ENCODE peak calls at places on chromosome 10, in five cellular contexts. I, S, P, T and A are unnamed samples.

GRCh38 chr10:24428410-24428782 is 219.5 kb downstream of the KIAA1217 start:
- DNase-seq in P (no peak), S (no peak), I (no peak), T (no peak), A (no peak)

GRCh38 chr10:74871595-74872382 is 45.4 kb downstream of the KAT6B start:
- DNase-seq in T (no peak), I (no peak), S (no peak), P (no peak), A (no peak)

GRCh38 chr10:11546581-11546980 is 64.9 kb downstream of the USP6NL start:
- DNase-seq in T (no peak), P (no peak), I (no peak), S (no peak), A (no peak)

GRCh38 chr10:95397747-95398146 is 106.9 kb upstream of the PDLIM1 start:
- DNase-seq in T (no peak), P (no peak), S (no peak), I (no peak), A (no peak)

GRCh38 chr10:97888641-97889262 is 39.1 kb downstream of the GOLGA7B start:
- DNase-seq in P (no peak), I (no peak), T (no peak), S (peak), A (no peak)

GRCh38 chr10:90589825-90590224 is 268.0 kb downstream of the HTR7 start:
- DNase-seq in T (no peak), P (no peak), I (no peak), S (no peak), A (no peak)

GRCh38 chr10:6396652-6397051 is 183.4 kb downstream of the PRKCQ start:
- DNase-seq in S (no peak), T (no peak), I (no peak), P (no peak), A (no peak)

GRCh38 chr10:20040012-20040411 is 223.8 kb downstream of the PLXDC2 start:
- DNase-seq in T (no peak), S (no peak), I (no peak), P (no peak), A (no peak)

GRCh38 chr10:19966751-19967150 is 150.5 kb downstream of the PLXDC2 start:
- DNase-seq in I (no peak), S (no peak), T (no peak), P (no peak), A (no peak)

GRCh38 chr10:117668351-117669008 is 125.9 kb downstream of the EMX2 start:
- DNase-seq in P (no peak), T (no peak), S (no peak), I (no peak), A (no peak)

GRCh38 chr10:7561216-7561893 is 105.4 kb downstream of the ITIH5 start:
- DNase-seq in T (no peak), P (no peak), I (no peak), S (peak), A (no peak)

GRCh38 chr10:113069595-113069994 is 119.5 kb downstream of the TCF7L2 start:
- DNase-seq in S (no peak), I (no peak), P (no peak), T (no peak), A (no peak)

GRCh38 chr10:71863203-71863602 is 12.2 kb upstream of the PSAP start:
- DNase-seq in I (no peak), S (no peak), P (no peak), T (no peak), A (no peak)

GRCh38 chr10:103660364-103661197 is 167.1 kb downstream of the NEURL1 start:
- DNase-seq in P (no peak), S (peak), I (no peak), T (no peak), A (no peak)

GRCh38 chr10:634256-634655 is 55.2 kb downstream of the DIP2C start:
- DNase-seq in P (no peak), T (no peak), S (no peak), I (no peak), A (no peak)

GRCh38 chr10:103053659-103054581 is 135.8 kb downstream of the CNNM2 start:
- DNase-seq in P (peak), T (peak), S (no peak), I (no peak), A (peak)

GRCh38 chr10:106380706-106381105 is 783.8 kb downstream of the SORCS1 start:
- DNase-seq in T (no peak), P (no peak), S (no peak), I (no peak), A (no peak)

GRCh38 chr10:48574322-48574796 is 30.5 kb downstream of the ARHGAP22 start:
- DNase-seq in P (no peak), S (no peak), T (no peak), I (no peak), A (no peak)

GRCh38 chr10:96651998-96652431 is 65.2 kb upstream of the TM9SF3 start:
- DNase-seq in S (no peak), I (no peak), T (no peak), P (no peak), A (peak)

GRCh38 chr10:69335063-69335587 is 56.8 kb downstream of the HK1 start:
- DNase-seq in P (no peak), I (peak), S (no peak), T (no peak), A (peak)

GRCh38 chr10:11898372-11899066 is 75.4 kb downstream of the PROSER2 start:
- DNase-seq in I (peak), T (no peak), P (no peak), S (no peak), A (no peak)

GRCh38 chr10:75611081-75611971 is 179.9 kb downstream of the LRMDA start:
- DNase-seq in P (no peak), T (no peak), S (no peak), I (no peak), A (no peak)

GRCh38 chr10:95260397-95260881 is 30.4 kb downstream of the PDLIM1 start:
- DNase-seq in P (no peak), S (no peak), T (no peak), I (no peak), A (no peak)

GRCh38 chr10:93991596-93992284 is 2.0 kb upstream of the PLCE1 start:
- DNase-seq in P (no peak), S (no peak), I (no peak), T (no peak), A (no peak)

GRCh38 chr10:123154943-123155505 is 822 bp downstream of the BUB3 start:
- DNase-seq in P (no peak), T (no peak), S (no peak), I (no peak), A (no peak)

GRCh38 chr10:59181668-59182067 is 5.2 kb downstream of the PHYHIPL start:
- DNase-seq in P (no peak), S (peak), I (peak), T (no peak), A (no peak)

GRCh38 chr10:125982256-125982948 is 86.0 kb downstream of the FANK1 start:
- DNase-seq in S (no peak), P (no peak), I (no peak), T (peak), A (peak)

GRCh38 chr10:77661100-77661499 is 23.5 kb upstream of the KCNMA1 start:
- DNase-seq in I (no peak), P (no peak), T (no peak), S (no peak), A (no peak)

GRCh38 chr10:6337382-6337781 is 134.7 kb downstream of the PFKFB3 start:
- DNase-seq in P (no peak), S (no peak), I (no peak), T (no peak), A (no peak)

GRCh38 chr10:96524745-96525144 is 11.0 kb upstream of the TLL2 start:
- DNase-seq in S (no peak), P (no peak), T (no peak), I (no peak), A (no peak)

GRCh38 chr10:98041352-98042043 is 11.1 kb upstream of the CRTAC1 start:
- DNase-seq in I (peak), P (peak), S (no peak), T (peak), A (no peak)

GRCh38 chr10:105146436-105146835 is 505.3 kb downstream of the SORCS3 start:
- DNase-seq in P (no peak), S (no peak), T (no peak), I (no peak), A (no peak)

GRCh38 chr10:89003344-89003743 is 12.7 kb downstream of the FAS start:
- DNase-seq in S (no peak), T (no peak), P (no peak), I (no peak), A (no peak)

GRCh38 chr10:34743804-34744203 is 71.3 kb downstream of the PARD3 start:
- DNase-seq in I (no peak), T (no peak), S (no peak), P (no peak), A (no peak)

GRCh38 chr10:34172936-34173533 is 642.1 kb downstream of the PARD3 start:
- DNase-seq in T (no peak), I (no peak), P (no peak), S (no peak), A (no peak)

GRCh38 chr10:59360605-59361515 is 1.5 kb downstream of the FAM13C start:
- DNase-seq in T (no peak), I (no peak), S (no peak), P (no peak), A (no peak)

GRCh38 chr10:24561453-24561852 is 162.2 kb downstream of the ARHGAP21 start:
- DNase-seq in P (no peak), T (no peak), I (no peak), S (no peak), A (no peak)

GRCh38 chr10:99917963-99918825 is 91.6 kb downstream of the DNMBP start:
- DNase-seq in S (no peak), P (no peak), I (no peak), T (no peak), A (no peak)